ENCODE peak calls at places on chromosomes 4 and X, in ten cellular contexts. R, M, A, U, Y, B, E, K, J and Z are unnamed samples. For H3K9me3, the result is how much of the 10 kb centered on the place peaks cover.

GRCh38 chrX:129979207-129979920 is 3.1 kb upstream of the BCORL1 start:
- DNase-seq in R (no peak), M (peak), A (no peak), U (no peak), Y (no peak), B (peak), E (no peak), K (peak), J (no peak), Z (no peak)

GRCh38 chr4:188911199-188911598 is 772.0 kb downstream of the TRIML1 start:
- DNase-seq in R (no peak), M (no peak), A (no peak), U (no peak), Y (no peak), B (no peak), E (no peak), K (no peak), J (no peak), Z (no peak)

GRCh38 chr4:39514888-39515401 is 12.3 kb downstream of the UGDH start:
- DNase-seq in R (no peak), M (no peak), A (no peak), U (peak), Y (peak), B (no peak), E (no peak), K (peak), J (no peak), Z (no peak)

GRCh38 chrX:104420907-104421306 is 145.1 kb upstream of the IL1RAPL2 start:
- DNase-seq in R (no peak), M (no peak), A (no peak), U (no peak), Y (no peak), B (no peak), E (no peak), K (no peak), J (no peak), Z (no peak)

GRCh38 chr4:26248647-26249046 is 72.2 kb upstream of the RBPJ start:
- DNase-seq in R (no peak), M (no peak), A (peak), U (peak), Y (no peak), B (peak), E (no peak), K (no peak), J (no peak), Z (peak)

GRCh38 chr4:177047070-177047850 is 254.5 kb upstream of the VEGFC start:
- DNase-seq in R (peak), M (peak), A (peak), U (peak), Y (peak), B (peak), E (peak), K (peak), J (peak), Z (peak)

GRCh38 chr4:12293906-12294525 is 865.3 kb upstream of the HS3ST1 start:
- DNase-seq in R (no peak), M (no peak), A (no peak), U (no peak), Y (no peak), B (no peak), E (no peak), K (no peak), J (no peak), Z (no peak)

GRCh38 chr4:155119006-155119405 is 89.4 kb upstream of the NPY2R start:
- DNase-seq in R (no peak), M (no peak), A (no peak), U (no peak), Y (no peak), B (no peak), E (no peak), K (no peak), J (no peak), Z (no peak)

GRCh38 chr4:82833696-82834313 is 35.2 kb upstream of the SCD5 start:
- DNase-seq in R (no peak), M (no peak), A (peak), U (peak), Y (peak), B (no peak), E (no peak), K (no peak), J (no peak), Z (peak)

GRCh38 chr4:152102184-152103000 is 341.6 kb upstream of the GATB start:
- DNase-seq in R (no peak), M (no peak), A (no peak), U (peak), Y (peak), B (no peak), E (no peak), K (no peak), J (no peak), Z (no peak)

GRCh38 chr4:5822617-5823016 is 70.3 kb downstream of the CRMP1 start:
- DNase-seq in R (no peak), M (no peak), A (no peak), U (no peak), Y (no peak), B (no peak), E (peak), K (no peak), J (no peak), Z (no peak)

GRCh38 chr4:91170756-91171155 is 1043.6 kb downstream of the CCSER1 start:
- DNase-seq in R (no peak), M (no peak), A (no peak), U (no peak), Y (no peak), B (no peak), E (no peak), K (no peak), J (no peak), Z (no peak)

GRCh38 chrX:136679581-136679980 is 31.6 kb downstream of the CD40LG start:
- DNase-seq in R (no peak), M (no peak), A (no peak), U (no peak), Y (no peak), B (no peak), E (no peak), K (no peak), J (no peak), Z (no peak)

GRCh38 chr4:25976780-25977179 is 62.8 kb downstream of the SMIM20 start:
- DNase-seq in R (no peak), M (no peak), A (no peak), U (no peak), Y (no peak), B (no peak), E (no peak), K (no peak), J (no peak), Z (no peak)

GRCh38 chr4:89307446-89308160 is at the start of gene GPRIN3:
- DNase-seq in R (peak), M (peak), A (peak), U (no peak), Y (peak), B (peak), E (no peak), K (peak), J (peak), Z (peak)

GRCh38 chr4:87038837-87039715 is 104.3 kb downstream of the AFF1 start:
- DNase-seq in R (no peak), M (peak), A (peak), U (peak), Y (no peak), B (peak), E (no peak), K (peak), J (no peak), Z (peak)

GRCh38 chrX:23334871-23335599 is 386 bp downstream of the PTCHD1 start:
- DNase-seq in R (no peak), M (peak), A (no peak), U (no peak), Y (no peak), B (no peak), E (no peak), K (peak), J (no peak), Z (no peak)

GRCh38 chrX:87900320-87900908 is 382.8 kb downstream of the KLHL4 start:
- DNase-seq in R (no peak), M (no peak), A (no peak), U (no peak), Y (no peak), B (no peak), E (no peak), K (no peak), J (no peak), Z (peak)

GRCh38 chrX:11352296-11352741 is 59.1 kb downstream of the AMELX start:
- DNase-seq in R (no peak), M (no peak), A (peak), U (no peak), Y (peak), B (no peak), E (no peak), K (no peak), J (no peak), Z (no peak)

GRCh38 chrX:13747836-13748235 is 13.3 kb downstream of the OFD1 start:
- DNase-seq in R (peak), M (no peak), A (peak), U (peak), Y (peak), B (no peak), E (peak), K (peak), J (peak), Z (peak)

GRCh38 chr4:97582890-97583289 is 560.4 kb downstream of the STPG2 start:
- DNase-seq in R (no peak), M (no peak), A (peak), U (no peak), Y (no peak), B (no peak), E (no peak), K (no peak), J (no peak), Z (no peak)

GRCh38 chr4:36273276-36273675 is 8.1 kb upstream of the DTHD1 start:
- DNase-seq in R (no peak), M (no peak), A (no peak), U (no peak), Y (no peak), B (no peak), E (no peak), K (no peak), J (no peak), Z (no peak)

GRCh38 chrX:71565634-71566033 is 12.6 kb upstream of the GCNA start:
- DNase-seq in R (no peak), M (no peak), A (no peak), U (no peak), Y (no peak), B (no peak), E (no peak), K (no peak), J (no peak), Z (no peak)

GRCh38 chr4:3483471-3483921 is 20.4 kb downstream of the DOK7 start:
- DNase-seq in R (no peak), M (no peak), A (no peak), U (no peak), Y (no peak), B (no peak), E (no peak), K (peak), J (no peak), Z (peak)

GRCh38 chrX:9538544-9539045 is 73.7 kb downstream of the TBL1X start:
- DNase-seq in R (no peak), M (no peak), A (peak), U (no peak), Y (peak), B (no peak), E (no peak), K (no peak), J (no peak), Z (no peak)

GRCh38 chr4:10085828-10086505 is 30.6 kb downstream of the WDR1 start:
- DNase-seq in R (no peak), M (no peak), A (no peak), U (no peak), Y (no peak), B (peak), E (no peak), K (peak), J (no peak), Z (no peak)

GRCh38 chr4:2301806-2302205 is 39.9 kb upstream of the MXD4 start:
- DNase-seq in R (no peak), M (no peak), A (no peak), U (no peak), Y (no peak), B (peak), E (no peak), K (peak), J (no peak), Z (no peak)

GRCh38 chr4:87150498-87151261 is 69.7 kb downstream of the KLHL8 start:
- DNase-seq in R (peak), M (no peak), A (peak), U (peak), Y (peak), B (no peak), E (peak), K (peak), J (peak), Z (no peak)

GRCh38 chr4:2155246-2155645 is 86.7 kb downstream of the HAUS3 start:
- DNase-seq in R (no peak), M (no peak), A (no peak), U (no peak), Y (no peak), B (no peak), E (no peak), K (no peak), J (no peak), Z (no peak)

GRCh38 chrX:11435568-11435967 is 142.4 kb downstream of the AMELX start:
- DNase-seq in R (no peak), M (no peak), A (peak), U (peak), Y (no peak), B (no peak), E (no peak), K (no peak), J (no peak), Z (peak)

GRCh38 chrX:141158084-141158483 is 18.8 kb downstream of the LDOC1 start:
- DNase-seq in R (no peak), M (no peak), A (no peak), U (no peak), Y (no peak), B (no peak), E (no peak), K (no peak), J (no peak), Z (no peak)

GRCh38 chrX:129512409-129512808 is 10.9 kb downstream of the SMARCA1 start:
- DNase-seq in R (no peak), M (no peak), A (no peak), U (no peak), Y (no peak), B (no peak), E (no peak), K (no peak), J (no peak), Z (no peak)

GRCh38 chr4:48341776-48342558 is 638 bp downstream of the SLAIN2 start:
- DNase-seq in R (peak), M (peak), A (peak), U (peak), Y (peak), B (peak), E (peak), K (peak), J (peak), Z (peak)

GRCh38 chrX:119853449-119853848 is 686 bp upstream of the UPF3B start:
- DNase-seq in R (no peak), M (no peak), A (peak), U (no peak), Y (no peak), B (no peak), E (no peak), K (peak), J (no peak), Z (no peak)

GRCh38 chr4:75030649-75031235 is 97.8 kb downstream of the PARM1 start:
- DNase-seq in R (no peak), M (no peak), A (no peak), U (no peak), Y (no peak), B (no peak), E (no peak), K (peak), J (no peak), Z (no peak)

GRCh38 chr4:182975806-182976205 is 58.6 kb upstream of the DCTD start:
- DNase-seq in R (no peak), M (no peak), A (peak), U (peak), Y (no peak), B (no peak), E (no peak), K (no peak), J (no peak), Z (peak)

GRCh38 chrX:65750674-65751469 is 83.4 kb downstream of the MSN start:
- DNase-seq in R (no peak), M (no peak), A (no peak), U (no peak), Y (no peak), B (no peak), E (no peak), K (no peak), J (no peak), Z (no peak)

GRCh38 chrX:476724-477075 is 90.0 kb upstream of the PPP2R3B start:
- DNase-seq in R (no peak), M (no peak), A (no peak), U (no peak), Y (no peak), B (peak), E (no peak), K (no peak), J (no peak), Z (no peak)

GRCh38 chr4:38364383-38364963 is 299.5 kb upstream of the KLF3 start:
- DNase-seq in R (no peak), M (no peak), A (no peak), U (no peak), Y (no peak), B (no peak), E (no peak), K (no peak), J (no peak), Z (no peak)

DNA sequence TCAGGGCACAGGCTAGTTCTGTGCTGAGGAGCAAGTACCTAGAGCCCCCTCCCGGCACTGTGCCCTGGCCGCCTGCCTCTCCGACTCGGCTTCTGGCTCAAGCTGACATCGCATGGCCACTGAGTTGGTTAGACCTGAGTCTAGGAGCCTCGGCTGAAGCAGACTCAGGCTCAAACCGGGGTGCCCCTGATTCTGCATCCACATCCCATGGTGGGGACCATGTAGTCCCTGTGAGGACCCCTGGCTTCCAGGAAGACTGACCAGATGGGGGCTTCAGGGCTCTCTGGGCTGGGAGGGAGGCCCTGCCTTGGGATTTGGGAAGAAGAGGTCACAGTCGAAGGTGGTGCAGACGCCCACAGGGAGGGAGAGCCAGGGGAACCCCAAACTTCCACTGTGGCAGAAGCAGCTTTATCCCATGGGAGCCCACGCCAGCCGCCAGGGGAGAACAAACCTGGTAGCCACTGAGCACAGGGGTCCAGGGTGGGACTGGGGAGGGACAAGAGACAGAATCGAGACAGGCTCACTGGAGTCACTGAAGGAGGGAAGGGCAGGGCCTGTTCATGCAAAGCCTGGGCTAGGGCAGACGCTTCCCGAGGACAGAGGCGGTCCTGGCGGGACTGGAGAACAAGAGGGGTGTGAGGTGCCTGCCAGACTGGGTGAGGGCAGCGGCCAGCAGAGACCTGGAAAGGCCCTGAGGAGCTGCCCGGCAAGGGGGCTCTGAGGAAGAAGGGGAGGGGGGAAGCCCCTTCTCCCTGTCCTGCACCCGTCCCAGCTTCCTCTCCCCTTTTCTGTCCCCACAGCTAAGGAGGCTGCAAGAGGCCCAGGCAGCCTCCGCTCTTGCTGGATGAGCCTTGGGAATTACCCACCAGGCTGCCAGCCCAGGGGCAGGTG is 1.1 kb downstream of the PDE6B start:
- DNase-seq in R (no peak), M (peak), A (no peak), U (no peak), Y (no peak), B (no peak), E (no peak), K (no peak), J (no peak), Z (no peak)
- H3K9me3 ChIP-seq in R (under half), M (under half), A (under half), U (under half), Y (under half), B (under half), E (under half), K (under half), J (under half), Z (under half)

DNA sequence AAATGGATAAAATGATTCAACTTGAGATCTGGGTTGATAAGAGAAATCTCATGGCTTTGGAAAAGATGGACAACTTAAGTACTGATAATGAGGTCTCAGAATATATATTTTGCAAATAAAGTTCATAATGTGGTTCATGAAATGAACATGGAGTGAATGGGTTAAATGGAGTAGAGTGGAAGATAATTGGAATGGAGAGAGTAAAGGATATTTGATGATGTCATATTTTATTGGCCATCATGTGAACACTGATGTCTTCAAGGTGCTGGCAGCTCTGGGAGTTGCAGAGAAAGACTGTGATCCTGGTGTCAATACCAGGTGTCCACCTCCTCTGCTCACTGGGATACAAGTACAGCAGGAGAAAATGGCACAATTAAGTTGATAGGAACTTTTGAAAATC is 133.9 kb upstream of the ZXDA start:
- DNase-seq in R (no peak), M (no peak), A (no peak), U (no peak), Y (no peak), B (no peak), E (no peak), K (no peak), J (no peak), Z (no peak)
- H3K9me3 ChIP-seq in R (under half), M (half or more), A (under half), U (under half), Y (under half), B (under half), E (under half), K (under half), J (under half), Z (under half)

GRCh38 chr4:110644008-110644407 is 21.1 kb upstream of the PITX2 start:
- DNase-seq in R (no peak), M (no peak), A (no peak), U (no peak), Y (peak), B (no peak), E (no peak), K (no peak), J (no peak), Z (no peak)

GRCh38 chr4:110640608-110641007 is 17.7 kb upstream of the PITX2 start:
- DNase-seq in R (no peak), M (no peak), A (no peak), U (no peak), Y (no peak), B (no peak), E (no peak), K (no peak), J (no peak), Z (no peak)

GRCh38 chr4:110639207-110640092 is 16.6 kb upstream of the PITX2 start:
- DNase-seq in R (no peak), M (peak), A (no peak), U (no peak), Y (no peak), B (no peak), E (no peak), K (no peak), J (no peak), Z (no peak)

GRCh38 chr4:110643096-110643495 is 20.2 kb upstream of the PITX2 start:
- DNase-seq in R (no peak), M (no peak), A (no peak), U (no peak), Y (no peak), B (no peak), E (no peak), K (no peak), J (no peak), Z (no peak)

DNA sequence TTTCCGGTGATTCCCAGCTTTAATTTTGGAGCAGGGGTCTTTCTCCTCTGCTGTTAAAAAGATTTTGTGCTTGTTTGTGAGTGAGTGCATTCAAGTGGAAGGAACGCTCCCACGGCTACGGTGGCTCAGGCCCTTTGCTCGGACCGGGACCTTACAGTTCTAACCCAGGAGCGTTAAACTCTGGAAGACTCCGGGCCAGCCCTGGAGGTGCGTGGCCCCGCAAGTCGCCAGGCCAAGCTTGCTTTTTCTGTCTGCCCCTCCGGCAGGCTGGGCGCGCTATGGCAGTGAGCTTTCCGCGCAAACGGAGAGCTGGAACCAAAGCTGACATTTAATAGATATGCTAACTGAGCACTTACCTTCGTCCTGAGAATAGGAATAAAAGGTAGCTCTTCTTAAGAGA is 18.3 kb upstream of the PITX2 start:
- DNase-seq in R (no peak), M (peak), A (no peak), U (no peak), Y (no peak), B (no peak), E (no peak), K (no peak), J (no peak), Z (no peak)
- H3K9me3 ChIP-seq in R (under half), M (under half), A (under half), U (under half), Y (under half), B (under half), E (under half), K (under half), J (under half), Z (under half)

GRCh38 chr4:53844133-53844532 is 220.3 kb downstream of the CHIC2 start:
- DNase-seq in R (no peak), M (no peak), A (no peak), U (no peak), Y (no peak), B (no peak), E (peak), K (no peak), J (no peak), Z (no peak)
- H3K9me3 ChIP-seq in R (under half), M (under half), A (under half), U (under half), Y (under half), B (under half), E (under half), K (under half), J (under half), Z (under half)